ENCODE peak calls at places on chromosome 1, in nine cellular contexts. One of them, this sample, is unnamed.
A peak's percentile ranks its signal among the peaks of the same experiment; 100 is the strongest.

GRCh38 chr1:31297273-31298247 is 728 bp downstream of the ZCCHC17 start:
- DNase-seq in A172: no peak
- DNase-seq in stimulated activated CD4-positive, alpha-beta T cell treated with anti-CD3 and anti-CD28 coated beads, Interleukin-15, amount 100 ng/mL, for 1 hour: no peak
- DNase-seq in left lobe of liver: no peak
- DNase-seq in Right ventricle myocardium inferior: no peak
- DNase-seq in GM13977: no peak
- DNase-seq in HTR-8/SVneo: no peak
- DNase-seq in glomerular endothelial cell: no peak
- DNase-seq in DMS153: no peak
- DNase-seq in this sample: no peak

GRCh38 chr1:33312413-33312749 is 8.5 kb downstream of the A3GALT2 start:
- DNase-seq in A172: no peak
- DNase-seq in stimulated activated CD4-positive, alpha-beta T cell treated with anti-CD3 and anti-CD28 coated beads, Interleukin-15, amount 100 ng/mL, for 1 hour: no peak
- DNase-seq in left lobe of liver: no peak
- DNase-seq in Right ventricle myocardium inferior: no peak
- DNase-seq in GM13977: no peak
- DNase-seq in HTR-8/SVneo: no peak
- DNase-seq in glomerular endothelial cell: no peak
- DNase-seq in DMS153: no peak
- DNase-seq in this sample: no peak

GRCh38 chr1:204670152-204670927 is 15.2 kb downstream of the LRRN2 start:
- DNase-seq in A172: peak; percentile 70
- DNase-seq in stimulated activated CD4-positive, alpha-beta T cell treated with anti-CD3 and anti-CD28 coated beads, Interleukin-15, amount 100 ng/mL, for 1 hour: no peak
- DNase-seq in left lobe of liver: no peak
- DNase-seq in Right ventricle myocardium inferior: no peak
- DNase-seq in GM13977: no peak
- DNase-seq in HTR-8/SVneo: peak; percentile 53
- DNase-seq in glomerular endothelial cell: no peak
- DNase-seq in DMS153: no peak
- DNase-seq in this sample: no peak

GRCh38 chr1:246492611-246493245 is 14.4 kb downstream of the SMYD3 start:
- DNase-seq in A172: peak; percentile 78
- DNase-seq in stimulated activated CD4-positive, alpha-beta T cell treated with anti-CD3 and anti-CD28 coated beads, Interleukin-15, amount 100 ng/mL, for 1 hour: peak; percentile 37
- DNase-seq in left lobe of liver: no peak
- DNase-seq in Right ventricle myocardium inferior: no peak
- DNase-seq in GM13977: peak; percentile 44
- DNase-seq in HTR-8/SVneo: peak; percentile 81
- DNase-seq in glomerular endothelial cell: peak; percentile 60
- DNase-seq in DMS153: peak; percentile 56
- DNase-seq in this sample: peak; percentile 57

GRCh38 chr1:165828581-165829329 is 1.3 kb downstream of the UCK2 start:
- DNase-seq in A172: peak; percentile 83
- DNase-seq in stimulated activated CD4-positive, alpha-beta T cell treated with anti-CD3 and anti-CD28 coated beads, Interleukin-15, amount 100 ng/mL, for 1 hour: no peak
- DNase-seq in left lobe of liver: peak; percentile 51
- DNase-seq in Right ventricle myocardium inferior: no peak
- DNase-seq in GM13977: peak; percentile 55
- DNase-seq in HTR-8/SVneo: peak; percentile 68
- DNase-seq in glomerular endothelial cell: no peak
- DNase-seq in DMS153: peak; percentile 81
- DNase-seq in this sample: peak; percentile 84

GRCh38 chr1:164733070-164733469 is 174.1 kb downstream of the PBX1 start:
- DNase-seq in A172: peak; percentile 70
- DNase-seq in stimulated activated CD4-positive, alpha-beta T cell treated with anti-CD3 and anti-CD28 coated beads, Interleukin-15, amount 100 ng/mL, for 1 hour: no peak
- DNase-seq in left lobe of liver: no peak
- DNase-seq in Right ventricle myocardium inferior: no peak
- DNase-seq in GM13977: no peak
- DNase-seq in HTR-8/SVneo: no peak
- DNase-seq in glomerular endothelial cell: no peak
- DNase-seq in DMS153: no peak
- DNase-seq in this sample: no peak

GRCh38 chr1:204369006-204369726 is 9.4 kb upstream of the PLEKHA6 start:
- DNase-seq in A172: no peak
- DNase-seq in stimulated activated CD4-positive, alpha-beta T cell treated with anti-CD3 and anti-CD28 coated beads, Interleukin-15, amount 100 ng/mL, for 1 hour: no peak
- DNase-seq in left lobe of liver: no peak
- DNase-seq in Right ventricle myocardium inferior: no peak
- DNase-seq in GM13977: no peak
- DNase-seq in HTR-8/SVneo: no peak
- DNase-seq in glomerular endothelial cell: no peak
- DNase-seq in DMS153: no peak
- DNase-seq in this sample: no peak

GRCh38 chr1:1122981-1123480 is 7.1 kb upstream of the C1orf159 start:
- DNase-seq in A172: no peak
- DNase-seq in stimulated activated CD4-positive, alpha-beta T cell treated with anti-CD3 and anti-CD28 coated beads, Interleukin-15, amount 100 ng/mL, for 1 hour: no peak
- DNase-seq in left lobe of liver: no peak
- DNase-seq in Right ventricle myocardium inferior: peak; percentile 17
- DNase-seq in GM13977: no peak
- DNase-seq in HTR-8/SVneo: no peak
- DNase-seq in glomerular endothelial cell: no peak
- DNase-seq in DMS153: no peak
- DNase-seq in this sample: no peak

GRCh38 chr1:197614916-197615692 is 160.2 kb downstream of the DENND1B start:
- DNase-seq in A172: peak; percentile 67
- DNase-seq in stimulated activated CD4-positive, alpha-beta T cell treated with anti-CD3 and anti-CD28 coated beads, Interleukin-15, amount 100 ng/mL, for 1 hour: no peak
- DNase-seq in left lobe of liver: no peak
- DNase-seq in Right ventricle myocardium inferior: no peak
- DNase-seq in GM13977: no peak
- DNase-seq in HTR-8/SVneo: peak; percentile 2
- DNase-seq in glomerular endothelial cell: peak; percentile 12
- DNase-seq in DMS153: peak; percentile 6
- DNase-seq in this sample: peak; percentile 28

GRCh38 chr1:37808369-37809319 is 636 bp upstream of the YRDC start:
- DNase-seq in A172: peak; percentile 42
- DNase-seq in stimulated activated CD4-positive, alpha-beta T cell treated with anti-CD3 and anti-CD28 coated beads, Interleukin-15, amount 100 ng/mL, for 1 hour: no peak
- DNase-seq in left lobe of liver: peak; percentile 90
- DNase-seq in Right ventricle myocardium inferior: peak; percentile 77
- DNase-seq in GM13977: peak; percentile 88
- DNase-seq in HTR-8/SVneo: peak; percentile 63
- DNase-seq in glomerular endothelial cell: no peak
- DNase-seq in DMS153: peak; percentile 57
- DNase-seq in this sample: no peak

GRCh38 chr1:59007429-59007819 is 223.6 kb upstream of the JUN start:
- DNase-seq in A172: no peak
- DNase-seq in stimulated activated CD4-positive, alpha-beta T cell treated with anti-CD3 and anti-CD28 coated beads, Interleukin-15, amount 100 ng/mL, for 1 hour: no peak
- DNase-seq in left lobe of liver: no peak
- DNase-seq in Right ventricle myocardium inferior: no peak
- DNase-seq in GM13977: no peak
- DNase-seq in HTR-8/SVneo: no peak
- DNase-seq in glomerular endothelial cell: no peak
- DNase-seq in DMS153: no peak
- DNase-seq in this sample: no peak

GRCh38 chr1:156657161-156657970 is 15.4 kb downstream of the BCAN start:
- DNase-seq in A172: peak; percentile 67
- DNase-seq in stimulated activated CD4-positive, alpha-beta T cell treated with anti-CD3 and anti-CD28 coated beads, Interleukin-15, amount 100 ng/mL, for 1 hour: peak; percentile 71
- DNase-seq in left lobe of liver: peak; percentile 74
- DNase-seq in Right ventricle myocardium inferior: peak; percentile 89
- DNase-seq in GM13977: peak; percentile 83
- DNase-seq in HTR-8/SVneo: peak; percentile 69
- DNase-seq in glomerular endothelial cell: no peak
- DNase-seq in DMS153: no peak
- DNase-seq in this sample: no peak

GRCh38 chr1:143643148-143643885 is 328.5 kb downstream of the FAM72C start:
- DNase-seq in A172: no peak
- DNase-seq in stimulated activated CD4-positive, alpha-beta T cell treated with anti-CD3 and anti-CD28 coated beads, Interleukin-15, amount 100 ng/mL, for 1 hour: no peak
- DNase-seq in left lobe of liver: no peak
- DNase-seq in Right ventricle myocardium inferior: no peak
- DNase-seq in GM13977: no peak
- DNase-seq in HTR-8/SVneo: no peak
- DNase-seq in glomerular endothelial cell: no peak
- DNase-seq in DMS153: no peak
- DNase-seq in this sample: no peak

GRCh38 chr1:34602907-34603306 is 151.9 kb upstream of the GJB5 start:
- DNase-seq in A172: no peak
- DNase-seq in stimulated activated CD4-positive, alpha-beta T cell treated with anti-CD3 and anti-CD28 coated beads, Interleukin-15, amount 100 ng/mL, for 1 hour: no peak
- DNase-seq in left lobe of liver: no peak
- DNase-seq in Right ventricle myocardium inferior: no peak
- DNase-seq in GM13977: no peak
- DNase-seq in HTR-8/SVneo: no peak
- DNase-seq in glomerular endothelial cell: no peak
- DNase-seq in DMS153: no peak
- DNase-seq in this sample: no peak

GRCh38 chr1:27618341-27619067 is 14.6 kb upstream of the AHDC1 start:
- DNase-seq in A172: no peak
- DNase-seq in stimulated activated CD4-positive, alpha-beta T cell treated with anti-CD3 and anti-CD28 coated beads, Interleukin-15, amount 100 ng/mL, for 1 hour: no peak
- DNase-seq in left lobe of liver: no peak
- DNase-seq in Right ventricle myocardium inferior: no peak
- DNase-seq in GM13977: no peak
- DNase-seq in HTR-8/SVneo: no peak
- DNase-seq in glomerular endothelial cell: no peak
- DNase-seq in DMS153: no peak
- DNase-seq in this sample: no peak

GRCh38 chr1:116871772-116872146 is 38.0 kb upstream of the PTGFRN start:
- DNase-seq in A172: no peak
- DNase-seq in stimulated activated CD4-positive, alpha-beta T cell treated with anti-CD3 and anti-CD28 coated beads, Interleukin-15, amount 100 ng/mL, for 1 hour: no peak
- DNase-seq in left lobe of liver: no peak
- DNase-seq in Right ventricle myocardium inferior: no peak
- DNase-seq in GM13977: no peak
- DNase-seq in HTR-8/SVneo: no peak
- DNase-seq in glomerular endothelial cell: no peak
- DNase-seq in DMS153: no peak
- DNase-seq in this sample: no peak

GRCh38 chr1:162728597-162728996 is 61.9 kb upstream of the HSD17B7 start:
- DNase-seq in A172: no peak
- DNase-seq in stimulated activated CD4-positive, alpha-beta T cell treated with anti-CD3 and anti-CD28 coated beads, Interleukin-15, amount 100 ng/mL, for 1 hour: no peak
- DNase-seq in left lobe of liver: no peak
- DNase-seq in Right ventricle myocardium inferior: no peak
- DNase-seq in GM13977: no peak
- DNase-seq in HTR-8/SVneo: no peak
- DNase-seq in glomerular endothelial cell: no peak
- DNase-seq in DMS153: no peak
- DNase-seq in this sample: no peak

GRCh38 chr1:32394890-32395415 is 712 bp upstream of the BSDC1 start:
- DNase-seq in A172: no peak
- DNase-seq in stimulated activated CD4-positive, alpha-beta T cell treated with anti-CD3 and anti-CD28 coated beads, Interleukin-15, amount 100 ng/mL, for 1 hour: no peak
- DNase-seq in left lobe of liver: no peak
- DNase-seq in Right ventricle myocardium inferior: no peak
- DNase-seq in GM13977: no peak
- DNase-seq in HTR-8/SVneo: no peak
- DNase-seq in glomerular endothelial cell: no peak
- DNase-seq in DMS153: peak; percentile 33
- DNase-seq in this sample: no peak

GRCh38 chr1:185338719-185339622 is 21.9 kb upstream of the IVNS1ABP start:
- DNase-seq in A172: peak; percentile 14
- DNase-seq in stimulated activated CD4-positive, alpha-beta T cell treated with anti-CD3 and anti-CD28 coated beads, Interleukin-15, amount 100 ng/mL, for 1 hour: no peak
- DNase-seq in left lobe of liver: no peak
- DNase-seq in Right ventricle myocardium inferior: no peak
- DNase-seq in GM13977: peak; percentile 36
- DNase-seq in HTR-8/SVneo: no peak
- DNase-seq in glomerular endothelial cell: no peak
- DNase-seq in DMS153: no peak
- DNase-seq in this sample: no peak

GRCh38 chr1:168335500-168335899 is 54.8 kb downstream of the TBX19 start:
- DNase-seq in A172: no peak
- DNase-seq in stimulated activated CD4-positive, alpha-beta T cell treated with anti-CD3 and anti-CD28 coated beads, Interleukin-15, amount 100 ng/mL, for 1 hour: no peak
- DNase-seq in left lobe of liver: no peak
- DNase-seq in Right ventricle myocardium inferior: no peak
- DNase-seq in GM13977: no peak
- DNase-seq in HTR-8/SVneo: no peak
- DNase-seq in glomerular endothelial cell: no peak
- DNase-seq in DMS153: no peak
- DNase-seq in this sample: no peak

GRCh38 chr1:94790670-94791069 is 29.5 kb upstream of the SLC44A3 start:
- DNase-seq in A172: no peak
- DNase-seq in stimulated activated CD4-positive, alpha-beta T cell treated with anti-CD3 and anti-CD28 coated beads, Interleukin-15, amount 100 ng/mL, for 1 hour: no peak
- DNase-seq in left lobe of liver: no peak
- DNase-seq in Right ventricle myocardium inferior: no peak
- DNase-seq in GM13977: no peak
- DNase-seq in HTR-8/SVneo: no peak
- DNase-seq in glomerular endothelial cell: no peak
- DNase-seq in DMS153: no peak
- DNase-seq in this sample: no peak

GRCh38 chr1:159214149-159214760 is 9.6 kb downstream of the ACKR1 start:
- DNase-seq in A172: peak; percentile 59
- DNase-seq in stimulated activated CD4-positive, alpha-beta T cell treated with anti-CD3 and anti-CD28 coated beads, Interleukin-15, amount 100 ng/mL, for 1 hour: no peak
- DNase-seq in left lobe of liver: peak; percentile 52
- DNase-seq in Right ventricle myocardium inferior: no peak
- DNase-seq in GM13977: peak; percentile 57
- DNase-seq in HTR-8/SVneo: peak; percentile 41
- DNase-seq in glomerular endothelial cell: no peak
- DNase-seq in DMS153: no peak
- DNase-seq in this sample: no peak

GRCh38 chr1:9350011-9350907 is 57.6 kb downstream of the SPSB1 start:
- DNase-seq in A172: peak; percentile 41
- DNase-seq in stimulated activated CD4-positive, alpha-beta T cell treated with anti-CD3 and anti-CD28 coated beads, Interleukin-15, amount 100 ng/mL, for 1 hour: no peak
- DNase-seq in left lobe of liver: no peak
- DNase-seq in Right ventricle myocardium inferior: no peak
- DNase-seq in GM13977: no peak
- DNase-seq in HTR-8/SVneo: no peak
- DNase-seq in glomerular endothelial cell: no peak
- DNase-seq in DMS153: no peak
- DNase-seq in this sample: no peak

GRCh38 chr1:173489149-173489600 is 12.0 kb downstream of the PRDX6 start:
- DNase-seq in A172: no peak
- DNase-seq in stimulated activated CD4-positive, alpha-beta T cell treated with anti-CD3 and anti-CD28 coated beads, Interleukin-15, amount 100 ng/mL, for 1 hour: no peak
- DNase-seq in left lobe of liver: no peak
- DNase-seq in Right ventricle myocardium inferior: no peak
- DNase-seq in GM13977: no peak
- DNase-seq in HTR-8/SVneo: no peak
- DNase-seq in glomerular endothelial cell: no peak
- DNase-seq in DMS153: no peak
- DNase-seq in this sample: peak; percentile 61

GRCh38 chr1:55827350-55827749 is 612.2 kb upstream of the USP24 start:
- DNase-seq in A172: peak; percentile 35
- DNase-seq in stimulated activated CD4-positive, alpha-beta T cell treated with anti-CD3 and anti-CD28 coated beads, Interleukin-15, amount 100 ng/mL, for 1 hour: no peak
- DNase-seq in left lobe of liver: no peak
- DNase-seq in Right ventricle myocardium inferior: no peak
- DNase-seq in GM13977: no peak
- DNase-seq in HTR-8/SVneo: peak; percentile 45
- DNase-seq in glomerular endothelial cell: no peak
- DNase-seq in DMS153: no peak
- DNase-seq in this sample: no peak

GRCh38 chr1:26388791-26389445 is 16.4 kb upstream of the ZNF683 start:
- DNase-seq in A172: no peak
- DNase-seq in stimulated activated CD4-positive, alpha-beta T cell treated with anti-CD3 and anti-CD28 coated beads, Interleukin-15, amount 100 ng/mL, for 1 hour: no peak
- DNase-seq in left lobe of liver: no peak
- DNase-seq in Right ventricle myocardium inferior: no peak
- DNase-seq in GM13977: no peak
- DNase-seq in HTR-8/SVneo: no peak
- DNase-seq in glomerular endothelial cell: no peak
- DNase-seq in DMS153: no peak
- DNase-seq in this sample: no peak